ENCODE peak calls at places on chromosomes 12 and 14, in seven cellular contexts. E is activated T-cell treated with anti-CD3 and anti-CD28 coated beads, Interleukin-2, amount 50 U/mL, for 72 hours; O is stimulated activated CD4-positive, alpha-beta T cell treated with anti-CD3 and anti-CD28 coated beads, TNF-alpha, amount 100 ng/mL, for 48 hours; M is MCF 10A; U is AG04450; G is GM12878; V is substantia nigra. Z is an unnamed sample.
A peak's percentile ranks its signal among the peaks of the same experiment; 100 is the strongest.

GRCh38 chr14:103378042-103378854 is 7.0 kb upstream of the MARK3 start:
- DNase-seq in E (no peak), O (no peak), M (no peak), U (no peak), G (no peak), V (no peak), Z (no peak)

GRCh38 chr14:85165091-85165490 is 364.9 kb upstream of the FLRT2 start:
- DNase-seq in E (no peak), O (no peak), M (peak; percentile 6), U (no peak), G (no peak), V (no peak), Z (no peak)

GRCh38 chr12:79689041-79689476 is 1.7 kb downstream of the PAWR start:
- DNase-seq in E (no peak), O (no peak), M (peak; percentile 38), U (no peak), G (no peak), V (no peak), Z (no peak)

GRCh38 chr12:67354966-67355365 is 85.8 kb downstream of the CAND1 start:
- DNase-seq in E (no peak), O (no peak), M (no peak), U (no peak), G (no peak), V (no peak), Z (no peak)

GRCh38 chr12:101044512-101045074 is 165.4 kb downstream of the SLC5A8 start:
- DNase-seq in E (no peak), O (no peak), M (no peak), U (no peak), G (no peak), V (no peak), Z (no peak)

GRCh38 chr14:50778757-50779483 is 52.0 kb downstream of the NIN start:
- DNase-seq in E (no peak), O (no peak), M (no peak), U (no peak), G (no peak), V (no peak), Z (no peak)

GRCh38 chr12:45779936-45780335 is 50.4 kb downstream of the ARID2 start:
- DNase-seq in E (no peak), O (no peak), M (no peak), U (no peak), G (no peak), V (no peak), Z (no peak)

GRCh38 chr14:74478996-74479635 is 14.0 kb downstream of the NPC2 start:
- DNase-seq in E (no peak), O (no peak), M (peak; percentile 30), U (no peak), G (no peak), V (no peak), Z (no peak)

GRCh38 chr12:105476616-105477015 is 146.1 kb downstream of the C12orf75 start:
- DNase-seq in E (no peak), O (no peak), M (no peak), U (no peak), G (peak; percentile 28), V (no peak), Z (no peak)

GRCh38 chr14:95536036-95536577 is 1.3 kb downstream of the GLRX5 start:
- DNase-seq in E (no peak), O (no peak), M (no peak), U (no peak), G (no peak), V (no peak), Z (no peak)

GRCh38 chr12:1925125-1925963 is 6.9 kb upstream of the CACNA2D4 start:
- DNase-seq in E (no peak), O (no peak), M (no peak), U (no peak), G (no peak), V (no peak), Z (no peak)

GRCh38 chr14:55711171-55711811 is 131.3 kb downstream of the KTN1 start:
- DNase-seq in E (no peak), O (no peak), M (no peak), U (no peak), G (no peak), V (no peak), Z (no peak)

GRCh38 chr12:11662369-11662768 is 12.9 kb downstream of the ETV6 start:
- DNase-seq in E (no peak), O (no peak), M (no peak), U (no peak), G (no peak), V (no peak), Z (no peak)

GRCh38 chr12:130700492-130701401 is 15.4 kb downstream of the RIMBP2 start:
- DNase-seq in E (no peak), O (no peak), M (no peak), U (no peak), G (no peak), V (no peak), Z (no peak)

GRCh38 chr14:105064721-105065143 is 498 bp downstream of the GPR132 start:
- DNase-seq in E (no peak), O (no peak), M (no peak), U (no peak), G (no peak), V (no peak), Z (peak; percentile 76)

GRCh38 chr14:38616959-38617358 is 361.1 kb upstream of the CLEC14A start:
- DNase-seq in E (no peak), O (no peak), M (peak; percentile 5), U (no peak), G (no peak), V (peak; percentile 29), Z (no peak)

GRCh38 chr12:15928345-15928744 is 17.2 kb downstream of the DERA start:
- DNase-seq in E (no peak), O (no peak), M (peak; percentile 55), U (peak; percentile 81), G (peak; percentile 11), V (no peak), Z (no peak)

GRCh38 chr12:108801736-108802665 is 55.4 kb downstream of the SSH1 start:
- DNase-seq in E (no peak), O (no peak), M (no peak), U (no peak), G (no peak), V (no peak), Z (no peak)

GRCh38 chr12:106178582-106178981 is 39.8 kb upstream of the NUAK1 start:
- DNase-seq in E (no peak), O (no peak), M (no peak), U (no peak), G (no peak), V (no peak), Z (no peak)

GRCh38 chr12:81167694-81168093 is 89.8 kb downstream of the ACSS3 start:
- DNase-seq in E (no peak), O (no peak), M (peak; percentile 33), U (no peak), G (no peak), V (no peak), Z (no peak)

GRCh38 chr12:92295523-92295922 is 149.9 kb upstream of the BTG1 start:
- DNase-seq in E (no peak), O (no peak), M (no peak), U (peak; percentile 36), G (no peak), V (no peak), Z (no peak)

GRCh38 chr14:95440496-95440895 is 76.0 kb downstream of the SYNE3 start:
- DNase-seq in E (no peak), O (no peak), M (no peak), U (no peak), G (no peak), V (no peak), Z (no peak)

GRCh38 chr12:52214421-52214802 is 18.6 kb upstream of the KRT7 start:
- DNase-seq in E (no peak), O (no peak), M (no peak), U (no peak), G (no peak), V (no peak), Z (no peak)

GRCh38 chr12:122028601-122029560 is 7.2 kb downstream of the BCL7A start:
- DNase-seq in E (peak; percentile 74), O (no peak), M (peak; percentile 20), U (no peak), G (peak; percentile 36), V (peak; percentile 58), Z (peak; percentile 92)

GRCh38 chr12:58046281-58046680 is 104.9 kb downstream of the ATP23 start:
- DNase-seq in E (no peak), O (no peak), M (no peak), U (no peak), G (no peak), V (no peak), Z (no peak)

GRCh38 chr14:93115920-93116675 is at the start of gene ITPK1:
- DNase-seq in E (peak; percentile 58), O (peak; percentile 35), M (peak; percentile 51), U (no peak), G (no peak), V (peak; percentile 33), Z (peak; percentile 83)

GRCh38 chr12:68031881-68032739 is 42.9 kb downstream of the IFNG-AS1 start:
- DNase-seq in E (no peak), O (no peak), M (no peak), U (no peak), G (no peak), V (no peak), Z (no peak)

GRCh38 chr12:119803391-119803791 is 73.7 kb downstream of the CIT start:
- DNase-seq in E (no peak), O (no peak), M (no peak), U (no peak), G (no peak), V (peak; percentile 42), Z (no peak)

GRCh38 chr12:16277585-16277984 is at the start of gene SLC15A5:
- DNase-seq in E (no peak), O (no peak), M (no peak), U (no peak), G (no peak), V (no peak), Z (no peak)